ENCODE peak calls at places on chromosomes 5 and 9, in eight cellular contexts. One of them, this sample, is unnamed.

GRCh38 chr5:64767959-64768357 is 533 bp downstream of the SREK1IP1 start:
- DNase-seq in endodermal cell: no peak
- DNase-seq in H1: no peak
- DNase-seq in HCT116: no peak
- DNase-seq in HepG2: peak; percentile 3
- DNase-seq in fibroblast of lung: peak; percentile 59
- DNase-seq in neural progenitor cell: peak; percentile 32
- DNase-seq in neuronal stem cell: no peak
- DNase-seq in this sample: peak; percentile 33

GRCh38 chr5:96258692-96259091 is 174.4 kb downstream of the PCSK1 start:
- DNase-seq in HepG2: no peak
- DNase-seq in neural progenitor cell: no peak
- DNase-seq in neuronal stem cell: no peak
- DNase-seq in HCT116: no peak
- DNase-seq in endodermal cell: no peak
- DNase-seq in H1: no peak
- DNase-seq in fibroblast of lung: no peak
- DNase-seq in this sample: no peak

GRCh38 chr9:83220737-83221136 is 157.8 kb upstream of the RASEF start:
- DNase-seq in HCT116: no peak
- DNase-seq in endodermal cell: no peak
- DNase-seq in neuronal stem cell: no peak
- DNase-seq in HepG2: peak; percentile 30
- DNase-seq in H1: no peak
- DNase-seq in fibroblast of lung: peak; percentile 56
- DNase-seq in neural progenitor cell: no peak
- DNase-seq in this sample: no peak

GRCh38 chr9:35470894-35471293 is 19.0 kb upstream of the RUSC2 start:
- DNase-seq in endodermal cell: no peak
- DNase-seq in fibroblast of lung: peak; percentile 98
- DNase-seq in HCT116: no peak
- DNase-seq in neural progenitor cell: no peak
- DNase-seq in H1: no peak
- DNase-seq in neuronal stem cell: no peak
- DNase-seq in HepG2: no peak
- DNase-seq in this sample: no peak

GRCh38 chr5:66002415-66002814 is 76.0 kb downstream of the ERBIN start:
- DNase-seq in neural progenitor cell: no peak
- DNase-seq in H1: no peak
- DNase-seq in HepG2: no peak
- DNase-seq in endodermal cell: no peak
- DNase-seq in fibroblast of lung: no peak
- DNase-seq in HCT116: no peak
- DNase-seq in neuronal stem cell: no peak
- DNase-seq in this sample: no peak

GRCh38 chr5:173320259-173320658 is 8.0 kb downstream of the STC2 start:
- DNase-seq in HepG2: no peak
- DNase-seq in neural progenitor cell: no peak
- DNase-seq in neuronal stem cell: no peak
- DNase-seq in H1: no peak
- DNase-seq in fibroblast of lung: peak; percentile 58
- DNase-seq in HCT116: no peak
- DNase-seq in endodermal cell: peak; percentile 53
- DNase-seq in this sample: peak; percentile 45

GRCh38 chr5:63125862-63126261 is 547.2 kb downstream of the LRRC70 start:
- DNase-seq in neural progenitor cell: no peak
- DNase-seq in H1: peak; percentile 17
- DNase-seq in HepG2: peak; percentile 37
- DNase-seq in neuronal stem cell: no peak
- DNase-seq in endodermal cell: no peak
- DNase-seq in fibroblast of lung: peak; percentile 59
- DNase-seq in HCT116: no peak
- DNase-seq in this sample: no peak

GRCh38 chr5:35908814-35909213 is 29.6 kb downstream of the CAPSL start:
- DNase-seq in neuronal stem cell: no peak
- DNase-seq in endodermal cell: peak; percentile 55
- DNase-seq in HepG2: no peak
- DNase-seq in H1: no peak
- DNase-seq in fibroblast of lung: no peak
- DNase-seq in HCT116: no peak
- DNase-seq in neural progenitor cell: peak; percentile 10
- DNase-seq in this sample: no peak

GRCh38 chr9:126791406-126792230 is 13.2 kb upstream of the ZBTB43 start:
- DNase-seq in H1: no peak
- DNase-seq in fibroblast of lung: peak; percentile 66
- DNase-seq in HepG2: peak; percentile 49
- DNase-seq in HCT116: no peak
- DNase-seq in endodermal cell: no peak
- DNase-seq in neuronal stem cell: no peak
- DNase-seq in neural progenitor cell: no peak
- DNase-seq in this sample: peak; percentile 4

GRCh38 chr5:167688731-167689130 is 602.7 kb upstream of the WWC1 start:
- DNase-seq in endodermal cell: no peak
- DNase-seq in HepG2: no peak
- DNase-seq in H1: no peak
- DNase-seq in neural progenitor cell: no peak
- DNase-seq in HCT116: no peak
- DNase-seq in neuronal stem cell: no peak
- DNase-seq in fibroblast of lung: no peak
- DNase-seq in this sample: no peak

GRCh38 chr5:77133061-77133758 is 46.1 kb upstream of the ZBED3 start:
- DNase-seq in H1: no peak
- DNase-seq in fibroblast of lung: peak; percentile 98
- DNase-seq in neuronal stem cell: no peak
- DNase-seq in neural progenitor cell: no peak
- DNase-seq in HepG2: peak; percentile 45
- DNase-seq in endodermal cell: no peak
- DNase-seq in HCT116: peak; percentile 72
- DNase-seq in this sample: peak; percentile 33

GRCh38 chr9:134814598-134815215 is 65.9 kb upstream of the FCN2 start:
- DNase-seq in endodermal cell: no peak
- DNase-seq in neural progenitor cell: no peak
- DNase-seq in fibroblast of lung: peak; percentile 31
- DNase-seq in H1: no peak
- DNase-seq in neuronal stem cell: no peak
- DNase-seq in HCT116: no peak
- DNase-seq in HepG2: no peak
- DNase-seq in this sample: no peak

GRCh38 chr9:14380061-14380836 is 66.3 kb upstream of the NFIB start:
- DNase-seq in HepG2: no peak
- DNase-seq in endodermal cell: no peak
- DNase-seq in H1: no peak
- DNase-seq in fibroblast of lung: no peak
- DNase-seq in HCT116: no peak
- DNase-seq in neural progenitor cell: no peak
- DNase-seq in neuronal stem cell: no peak
- DNase-seq in this sample: no peak

GRCh38 chr5:2141254-2142000 is 258.7 kb upstream of the IRX4 start:
- DNase-seq in HCT116: no peak
- DNase-seq in HepG2: no peak
- DNase-seq in fibroblast of lung: no peak
- DNase-seq in neuronal stem cell: no peak
- DNase-seq in H1: no peak
- DNase-seq in neural progenitor cell: no peak
- DNase-seq in endodermal cell: no peak
- DNase-seq in this sample: no peak

GRCh38 chr5:73441377-73441776 is 7.2 kb downstream of the FOXD1 start:
- DNase-seq in HepG2: no peak
- DNase-seq in endodermal cell: no peak
- DNase-seq in neuronal stem cell: no peak
- DNase-seq in neural progenitor cell: no peak
- DNase-seq in HCT116: no peak
- DNase-seq in H1: no peak
- DNase-seq in fibroblast of lung: peak; percentile 27
- DNase-seq in this sample: no peak

GRCh38 chr5:104367978-104368377 is 805.4 kb upstream of the NUDT12 start:
- DNase-seq in endodermal cell: no peak
- DNase-seq in HepG2: no peak
- DNase-seq in neuronal stem cell: no peak
- DNase-seq in HCT116: no peak
- DNase-seq in neural progenitor cell: no peak
- DNase-seq in H1: no peak
- DNase-seq in fibroblast of lung: no peak
- DNase-seq in this sample: no peak

GRCh38 chr5:8394965-8395364 is 526.0 kb downstream of the MTRR start:
- DNase-seq in HepG2: no peak
- DNase-seq in H1: no peak
- DNase-seq in HCT116: no peak
- DNase-seq in fibroblast of lung: no peak
- DNase-seq in neural progenitor cell: peak; percentile 18
- DNase-seq in endodermal cell: no peak
- DNase-seq in neuronal stem cell: no peak
- DNase-seq in this sample: no peak

GRCh38 chr5:73625905-73626811 is at the start of gene ARHGEF28:
- DNase-seq in HCT116: no peak
- DNase-seq in endodermal cell: peak; percentile 83
- DNase-seq in H1: no peak
- DNase-seq in fibroblast of lung: peak; percentile 46
- DNase-seq in HepG2: peak; percentile 49
- DNase-seq in neural progenitor cell: peak; percentile 82
- DNase-seq in neuronal stem cell: peak; percentile 56
- DNase-seq in this sample: peak; percentile 75

GRCh38 chr5:133225671-133226152 is 173.9 kb downstream of the HSPA4 start:
- DNase-seq in HCT116: no peak
- DNase-seq in endodermal cell: peak; percentile 22
- DNase-seq in H1: no peak
- DNase-seq in fibroblast of lung: peak; percentile 85
- DNase-seq in neuronal stem cell: no peak
- DNase-seq in neural progenitor cell: no peak
- DNase-seq in HepG2: no peak
- DNase-seq in this sample: peak; percentile 42

GRCh38 chr5:158755221-158755620 is 344.5 kb downstream of the EBF1 start:
- DNase-seq in H1: no peak
- DNase-seq in neural progenitor cell: no peak
- DNase-seq in HCT116: no peak
- DNase-seq in neuronal stem cell: no peak
- DNase-seq in HepG2: no peak
- DNase-seq in endodermal cell: no peak
- DNase-seq in fibroblast of lung: no peak
- DNase-seq in this sample: no peak
- H3K4me1 ChIP-seq in H1: no peaks in the 10 kb centered on the region
- H3K4me1 ChIP-seq in neural progenitor cell: no peaks in the 10 kb centered on the region
- H3K4me1 ChIP-seq in HCT116: no peaks in the 10 kb centered on the region
- H3K4me1 ChIP-seq in neuronal stem cell: no peaks in the 10 kb centered on the region
- H3K4me1 ChIP-seq in HepG2: no peaks in the 10 kb centered on the region
- H3K4me1 ChIP-seq in endodermal cell: no peaks in the 10 kb centered on the region
- H3K4me1 ChIP-seq in fibroblast of lung: peaks cover 24% of the 10 kb centered on the region
- H3K4me1 ChIP-seq in this sample: no peaks in the 10 kb centered on the region

DNA sequence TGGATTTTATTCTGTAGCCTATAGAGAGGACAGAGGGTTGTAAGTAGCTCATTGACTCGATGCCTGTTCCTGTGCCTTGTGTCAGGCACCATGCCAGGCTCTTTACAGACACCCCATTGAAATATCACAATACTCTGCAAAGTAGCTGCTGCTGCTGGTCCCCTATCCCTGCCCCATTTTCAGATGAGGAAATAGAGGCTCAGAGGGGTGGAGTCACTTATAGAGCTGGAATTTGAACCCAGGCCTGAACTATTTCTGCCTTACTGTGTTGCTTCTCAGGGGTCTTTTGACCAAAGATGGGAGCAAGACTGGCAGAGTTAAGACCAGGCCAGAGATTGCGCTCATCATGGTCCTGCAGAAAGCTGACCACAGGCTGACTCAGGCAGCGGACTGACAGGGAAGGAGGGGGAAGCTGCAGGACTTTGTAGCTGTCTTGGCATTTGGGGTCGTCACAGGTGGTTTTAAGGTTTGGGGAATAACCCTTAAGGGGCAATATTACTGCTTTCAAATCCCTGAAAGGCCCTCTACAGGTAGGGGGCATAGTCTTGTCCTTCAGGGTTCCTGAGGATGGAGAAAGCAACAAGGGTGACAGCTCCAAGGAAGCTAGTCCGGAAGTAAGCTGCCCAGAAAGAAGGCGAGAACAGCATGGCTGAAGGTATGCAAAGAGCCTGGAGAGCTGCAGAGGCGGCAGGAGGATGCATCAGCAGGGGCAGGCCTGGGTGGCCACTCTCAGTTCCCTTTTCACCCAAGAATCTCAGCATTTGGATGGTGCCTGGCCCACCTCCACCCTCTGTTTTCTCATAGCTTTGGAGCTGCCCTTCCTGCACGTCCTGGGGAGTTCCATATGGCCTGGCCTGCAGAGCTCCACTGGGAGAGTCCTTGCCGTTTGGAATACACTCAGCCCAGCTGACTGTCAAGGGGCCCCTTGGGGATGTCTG is 18.3 kb upstream of the NDST1 start:
- DNase-seq in neuronal stem cell: no peak
- DNase-seq in HepG2: no peak
- DNase-seq in H1: no peak
- DNase-seq in HCT116: no peak
- DNase-seq in endodermal cell: peak; percentile 77
- DNase-seq in fibroblast of lung: peak; percentile 49
- DNase-seq in neural progenitor cell: no peak
- DNase-seq in this sample: no peak
- H3K9ac ChIP-seq in neuronal stem cell: no peak overlapping the region
- H3K9ac ChIP-seq in HepG2: no peak overlapping the region
- H3K9ac ChIP-seq in H1: no peak overlapping the region
- H3K9ac ChIP-seq in HCT116: no peak overlapping the region
- H3K9ac ChIP-seq in endodermal cell: no peak overlapping the region
- H3K9ac ChIP-seq in fibroblast of lung: no peak overlapping the region
- H3K9ac ChIP-seq in neural progenitor cell: no peak overlapping the region
- H3K9ac ChIP-seq in this sample: peak overlapping the region; percentile 40

GRCh38 chr5:86644843-86645242 is 27.1 kb downstream of the COX7C start:
- DNase-seq in neural progenitor cell: no peak
- DNase-seq in fibroblast of lung: no peak
- DNase-seq in HepG2: no peak
- DNase-seq in neuronal stem cell: no peak
- DNase-seq in H1: no peak
- DNase-seq in endodermal cell: peak; percentile 67
- DNase-seq in HCT116: no peak
- DNase-seq in this sample: no peak

GRCh38 chr5:86646671-86647070 is 28.9 kb downstream of the COX7C start:
- DNase-seq in fibroblast of lung: no peak
- DNase-seq in H1: no peak
- DNase-seq in endodermal cell: no peak
- DNase-seq in neural progenitor cell: no peak
- DNase-seq in HCT116: no peak
- DNase-seq in neuronal stem cell: no peak
- DNase-seq in HepG2: no peak
- DNase-seq in this sample: no peak

DNA sequence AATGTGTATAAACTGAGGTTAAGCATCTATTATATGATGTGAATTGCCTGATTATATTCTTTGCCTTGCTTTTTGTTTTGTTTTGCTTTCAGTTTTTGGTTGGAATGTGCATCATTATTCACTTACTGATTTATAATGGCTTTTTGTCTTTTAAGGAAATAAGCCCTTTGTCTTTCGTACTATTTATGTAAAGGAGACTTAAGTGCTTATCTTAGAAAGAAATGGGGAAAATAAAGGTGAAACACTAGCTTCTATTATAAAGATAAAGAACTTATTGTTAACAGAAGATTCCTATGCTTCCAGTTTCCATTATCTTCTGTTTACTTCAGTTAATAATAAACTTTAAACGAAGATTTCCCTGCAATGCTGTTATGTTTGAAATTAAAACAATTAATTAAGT is 23.3 kb downstream of the COX7C start:
- DNase-seq in neuronal stem cell: no peak
- DNase-seq in HepG2: no peak
- DNase-seq in endodermal cell: no peak
- DNase-seq in HCT116: no peak
- DNase-seq in H1: no peak
- DNase-seq in fibroblast of lung: no peak
- DNase-seq in neural progenitor cell: no peak
- DNase-seq in this sample: no peak
- H3K4me1 ChIP-seq in neuronal stem cell: peaks cover 8% of the 10 kb centered on the region
- H3K4me1 ChIP-seq in HepG2: no peaks in the 10 kb centered on the region
- H3K4me1 ChIP-seq in endodermal cell: peaks cover 7% of the 10 kb centered on the region
- H3K4me1 ChIP-seq in HCT116: no peaks in the 10 kb centered on the region
- H3K4me1 ChIP-seq in H1: peaks cover 12% of the 10 kb centered on the region
- H3K4me1 ChIP-seq in fibroblast of lung: no peaks in the 10 kb centered on the region
- H3K4me1 ChIP-seq in neural progenitor cell: peaks cover 29% of the 10 kb centered on the region
- H3K4me1 ChIP-seq in this sample: no peaks in the 10 kb centered on the region

GRCh38 chr9:117412841-117413240 is 2.0 kb downstream of the ASTN2 start:
- DNase-seq in neuronal stem cell: no peak
- DNase-seq in H1: no peak
- DNase-seq in HepG2: no peak
- DNase-seq in HCT116: no peak
- DNase-seq in endodermal cell: peak; percentile 60
- DNase-seq in fibroblast of lung: no peak
- DNase-seq in neural progenitor cell: peak; percentile 44
- DNase-seq in this sample: no peak
- H3K9ac ChIP-seq in neuronal stem cell: no peak overlapping the region
- H3K9ac ChIP-seq in H1: no peak overlapping the region
- H3K9ac ChIP-seq in HepG2: no peak overlapping the region
- H3K9ac ChIP-seq in HCT116: no peak overlapping the region
- H3K9ac ChIP-seq in endodermal cell: no peak overlapping the region
- H3K9ac ChIP-seq in fibroblast of lung: no peak overlapping the region
- H3K9ac ChIP-seq in neural progenitor cell: no peak overlapping the region
- H3K9ac ChIP-seq in this sample: no peak overlapping the region

This sample was measured in colonic mucosa.